ENCODE peak calls at places on chromosomes 5 and 9, in nine cellular contexts. One of them, this sample, is unnamed.

GRCh38 chr5:140321796-140322195 is 18.9 kb upstream of the PFDN1 start:
- DNase-seq in HS-27A: no peak
- DNase-seq in HCT116: no peak
- DNase-seq in T-helper 22 cell: no peak
- DNase-seq in NCI-H2107: no peak
- DNase-seq in NCI-H460: no peak
- DNase-seq in RPMI7951: no peak
- DNase-seq in kidney: no peak
- DNase-seq in lung: peak
- DNase-seq in this sample: no peak

GRCh38 chr5:10585120-10585915 is 21.4 kb downstream of the ANKRD33B start:
- DNase-seq in HCT116: no peak
- DNase-seq in RPMI7951: no peak
- DNase-seq in kidney: no peak
- DNase-seq in HS-27A: no peak
- DNase-seq in T-helper 22 cell: no peak
- DNase-seq in NCI-H460: no peak
- DNase-seq in lung: no peak
- DNase-seq in NCI-H2107: no peak
- DNase-seq in this sample: no peak

GRCh38 chr5:122779451-122779850 is 4.6 kb downstream of the SNX2 start:
- DNase-seq in T-helper 22 cell: no peak
- DNase-seq in kidney: no peak
- DNase-seq in HS-27A: no peak
- DNase-seq in NCI-H460: no peak
- DNase-seq in NCI-H2107: no peak
- DNase-seq in RPMI7951: no peak
- DNase-seq in lung: no peak
- DNase-seq in HCT116: no peak
- DNase-seq in this sample: no peak

GRCh38 chr9:86859966-86860365 is 87.3 kb downstream of the GAS1 start:
- DNase-seq in RPMI7951: no peak
- DNase-seq in T-helper 22 cell: no peak
- DNase-seq in lung: no peak
- DNase-seq in NCI-H460: no peak
- DNase-seq in NCI-H2107: no peak
- DNase-seq in HCT116: no peak
- DNase-seq in kidney: no peak
- DNase-seq in HS-27A: no peak
- DNase-seq in this sample: no peak

GRCh38 chr5:1017691-1018455 is 9.3 kb downstream of the NKD2 start:
- DNase-seq in NCI-H2107: no peak
- DNase-seq in RPMI7951: no peak
- DNase-seq in NCI-H460: no peak
- DNase-seq in HCT116: no peak
- DNase-seq in lung: no peak
- DNase-seq in HS-27A: no peak
- DNase-seq in kidney: peak
- DNase-seq in T-helper 22 cell: no peak
- DNase-seq in this sample: no peak

GRCh38 chr5:17912794-17913193 is 278.5 kb downstream of the TAF11L14 start:
- DNase-seq in HS-27A: no peak
- DNase-seq in RPMI7951: no peak
- DNase-seq in HCT116: no peak
- DNase-seq in T-helper 22 cell: no peak
- DNase-seq in NCI-H460: no peak
- DNase-seq in lung: no peak
- DNase-seq in kidney: no peak
- DNase-seq in NCI-H2107: no peak
- DNase-seq in this sample: no peak

GRCh38 chr5:63125392-63125791 is 546.8 kb downstream of the LRRC70 start:
- DNase-seq in RPMI7951: no peak
- DNase-seq in lung: no peak
- DNase-seq in HCT116: no peak
- DNase-seq in HS-27A: no peak
- DNase-seq in kidney: no peak
- DNase-seq in T-helper 22 cell: no peak
- DNase-seq in NCI-H2107: no peak
- DNase-seq in NCI-H460: no peak
- DNase-seq in this sample: no peak

GRCh38 chr5:67291066-67291465 is 94.5 kb upstream of the CD180 start:
- DNase-seq in lung: no peak
- DNase-seq in NCI-H2107: no peak
- DNase-seq in NCI-H460: no peak
- DNase-seq in HS-27A: no peak
- DNase-seq in kidney: no peak
- DNase-seq in RPMI7951: no peak
- DNase-seq in T-helper 22 cell: no peak
- DNase-seq in HCT116: no peak
- DNase-seq in this sample: no peak

GRCh38 chr5:179549973-179550510 is 312 bp upstream of the RUFY1 start:
- DNase-seq in NCI-H460: no peak
- DNase-seq in lung: no peak
- DNase-seq in kidney: no peak
- DNase-seq in T-helper 22 cell: no peak
- DNase-seq in RPMI7951: no peak
- DNase-seq in HS-27A: no peak
- DNase-seq in NCI-H2107: no peak
- DNase-seq in HCT116: no peak
- DNase-seq in this sample: no peak

GRCh38 chr9:90034071-90034470 is 429.3 kb downstream of the GADD45G start:
- DNase-seq in T-helper 22 cell: no peak
- DNase-seq in NCI-H2107: no peak
- DNase-seq in HS-27A: no peak
- DNase-seq in RPMI7951: no peak
- DNase-seq in HCT116: no peak
- DNase-seq in NCI-H460: no peak
- DNase-seq in kidney: no peak
- DNase-seq in lung: no peak
- DNase-seq in this sample: no peak

GRCh38 chr9:109453210-109453842 is 44.8 kb downstream of the PTPN3 start:
- DNase-seq in T-helper 22 cell: no peak
- DNase-seq in HS-27A: no peak
- DNase-seq in kidney: no peak
- DNase-seq in RPMI7951: peak
- DNase-seq in HCT116: no peak
- DNase-seq in NCI-H2107: no peak
- DNase-seq in lung: no peak
- DNase-seq in NCI-H460: peak
- DNase-seq in this sample: peak

GRCh38 chr9:33151007-33151557 is 16.1 kb downstream of the B4GALT1 start:
- DNase-seq in lung: no peak
- DNase-seq in NCI-H460: no peak
- DNase-seq in T-helper 22 cell: no peak
- DNase-seq in RPMI7951: peak
- DNase-seq in NCI-H2107: no peak
- DNase-seq in kidney: no peak
- DNase-seq in HCT116: no peak
- DNase-seq in HS-27A: peak
- DNase-seq in this sample: peak

GRCh38 chr9:76846307-76846706 is 59.6 kb downstream of the PRUNE2 start:
- DNase-seq in NCI-H460: no peak
- DNase-seq in HS-27A: no peak
- DNase-seq in NCI-H2107: no peak
- DNase-seq in RPMI7951: no peak
- DNase-seq in T-helper 22 cell: no peak
- DNase-seq in lung: no peak
- DNase-seq in HCT116: no peak
- DNase-seq in kidney: no peak
- DNase-seq in this sample: no peak

GRCh38 chr5:67395790-67396418 is 199.3 kb upstream of the CD180 start:
- DNase-seq in lung: no peak
- DNase-seq in T-helper 22 cell: no peak
- DNase-seq in NCI-H460: no peak
- DNase-seq in HCT116: no peak
- DNase-seq in kidney: no peak
- DNase-seq in NCI-H2107: no peak
- DNase-seq in HS-27A: no peak
- DNase-seq in RPMI7951: peak
- DNase-seq in this sample: no peak

GRCh38 chr9:15246688-15247087 is 60.3 kb downstream of the TTC39B start:
- DNase-seq in HS-27A: no peak
- DNase-seq in RPMI7951: no peak
- DNase-seq in kidney: no peak
- DNase-seq in HCT116: peak
- DNase-seq in NCI-H460: no peak
- DNase-seq in T-helper 22 cell: no peak
- DNase-seq in lung: no peak
- DNase-seq in NCI-H2107: no peak
- DNase-seq in this sample: no peak

GRCh38 chr5:149834246-149834855 is 104.2 kb downstream of the PPARGC1B start:
- DNase-seq in RPMI7951: peak
- DNase-seq in T-helper 22 cell: no peak
- DNase-seq in HS-27A: no peak
- DNase-seq in lung: peak
- DNase-seq in kidney: no peak
- DNase-seq in NCI-H2107: peak
- DNase-seq in HCT116: peak
- DNase-seq in NCI-H460: peak
- DNase-seq in this sample: peak

GRCh38 chr9:2242778-2243395 is 227.7 kb downstream of the SMARCA2 start:
- DNase-seq in HS-27A: no peak
- DNase-seq in HCT116: no peak
- DNase-seq in NCI-H2107: no peak
- DNase-seq in T-helper 22 cell: no peak
- DNase-seq in lung: no peak
- DNase-seq in NCI-H460: no peak
- DNase-seq in kidney: no peak
- DNase-seq in RPMI7951: no peak
- DNase-seq in this sample: no peak

GRCh38 chr5:74432240-74432639 is 208.3 kb downstream of the ENC1 start:
- DNase-seq in HCT116: no peak
- DNase-seq in T-helper 22 cell: no peak
- DNase-seq in RPMI7951: no peak
- DNase-seq in lung: no peak
- DNase-seq in NCI-H460: no peak
- DNase-seq in kidney: no peak
- DNase-seq in HS-27A: no peak
- DNase-seq in NCI-H2107: no peak
- DNase-seq in this sample: no peak

GRCh38 chr9:79663299-79663698 is 91.5 kb downstream of the TLE4 start:
- DNase-seq in RPMI7951: no peak
- DNase-seq in NCI-H2107: no peak
- DNase-seq in HS-27A: no peak
- DNase-seq in NCI-H460: no peak
- DNase-seq in lung: no peak
- DNase-seq in HCT116: no peak
- DNase-seq in kidney: no peak
- DNase-seq in T-helper 22 cell: no peak
- DNase-seq in this sample: no peak

GRCh38 chr5:1796371-1797108 is 3.1 kb downstream of the MRPL36 start:
- DNase-seq in NCI-H2107: no peak
- DNase-seq in HS-27A: no peak
- DNase-seq in NCI-H460: no peak
- DNase-seq in lung: no peak
- DNase-seq in RPMI7951: no peak
- DNase-seq in HCT116: no peak
- DNase-seq in kidney: no peak
- DNase-seq in T-helper 22 cell: no peak
- DNase-seq in this sample: no peak

GRCh38 chr5:135602882-135603721 is 24.3 kb upstream of the CXCL14 start:
- DNase-seq in HS-27A: no peak
- DNase-seq in T-helper 22 cell: no peak
- DNase-seq in lung: no peak
- DNase-seq in NCI-H2107: no peak
- DNase-seq in RPMI7951: no peak
- DNase-seq in kidney: no peak
- DNase-seq in HCT116: no peak
- DNase-seq in NCI-H460: no peak
- DNase-seq in this sample: no peak

GRCh38 chr9:98811051-98811650 is 3.7 kb downstream of the GALNT12 start:
- DNase-seq in lung: no peak
- DNase-seq in RPMI7951: peak
- DNase-seq in NCI-H2107: no peak
- DNase-seq in NCI-H460: no peak
- DNase-seq in kidney: no peak
- DNase-seq in HCT116: no peak
- DNase-seq in T-helper 22 cell: no peak
- DNase-seq in HS-27A: peak
- DNase-seq in this sample: peak

GRCh38 chr9:97889941-97890557 is 32.3 kb downstream of the TRMO start:
- DNase-seq in lung: no peak
- DNase-seq in NCI-H2107: no peak
- DNase-seq in kidney: peak
- DNase-seq in HS-27A: no peak
- DNase-seq in HCT116: no peak
- DNase-seq in RPMI7951: peak
- DNase-seq in T-helper 22 cell: peak
- DNase-seq in NCI-H460: peak
- DNase-seq in this sample: no peak

GRCh38 chr9:134932656-134933055 is 14.9 kb upstream of the FCN1 start:
- DNase-seq in lung: no peak
- DNase-seq in NCI-H2107: no peak
- DNase-seq in HS-27A: no peak
- DNase-seq in T-helper 22 cell: no peak
- DNase-seq in HCT116: no peak
- DNase-seq in kidney: no peak
- DNase-seq in RPMI7951: no peak
- DNase-seq in NCI-H460: no peak
- DNase-seq in this sample: no peak

GRCh38 chr9:134968011-134968822 is 50.5 kb upstream of the FCN1 start:
- DNase-seq in RPMI7951: peak
- DNase-seq in lung: no peak
- DNase-seq in NCI-H2107: no peak
- DNase-seq in T-helper 22 cell: no peak
- DNase-seq in NCI-H460: no peak
- DNase-seq in HS-27A: no peak
- DNase-seq in kidney: peak
- DNase-seq in HCT116: no peak
- DNase-seq in this sample: no peak

GRCh38 chr9:131624636-131625241 is 79.4 kb downstream of the PRRT1B start:
- DNase-seq in lung: no peak
- DNase-seq in HCT116: no peak
- DNase-seq in NCI-H460: no peak
- DNase-seq in HS-27A: no peak
- DNase-seq in RPMI7951: peak
- DNase-seq in T-helper 22 cell: no peak
- DNase-seq in kidney: peak
- DNase-seq in NCI-H2107: no peak
- DNase-seq in this sample: no peak

GRCh38 chr9:125680442-125680841 is 26.6 kb downstream of the MAPKAP1 start:
- DNase-seq in HCT116: no peak
- DNase-seq in lung: no peak
- DNase-seq in NCI-H2107: no peak
- DNase-seq in HS-27A: no peak
- DNase-seq in NCI-H460: no peak
- DNase-seq in RPMI7951: no peak
- DNase-seq in T-helper 22 cell: no peak
- DNase-seq in kidney: no peak
- DNase-seq in this sample: no peak

GRCh38 chr5:72938206-72938605 is 17.6 kb upstream of the FCHO2 start:
- DNase-seq in NCI-H2107: no peak
- DNase-seq in kidney: no peak
- DNase-seq in NCI-H460: no peak
- DNase-seq in T-helper 22 cell: no peak
- DNase-seq in HCT116: no peak
- DNase-seq in HS-27A: no peak
- DNase-seq in RPMI7951: no peak
- DNase-seq in lung: no peak
- DNase-seq in this sample: no peak

GRCh38 chr9:137235424-137236237 is 4.9 kb downstream of the SLC34A3 start:
- DNase-seq in lung: no peak
- DNase-seq in kidney: no peak
- DNase-seq in T-helper 22 cell: no peak
- DNase-seq in NCI-H2107: no peak
- DNase-seq in HS-27A: no peak
- DNase-seq in RPMI7951: no peak
- DNase-seq in NCI-H460: no peak
- DNase-seq in HCT116: no peak
- DNase-seq in this sample: no peak

GRCh38 chr5:123810253-123810652 is 298.3 kb downstream of the CSNK1G3 start:
- DNase-seq in T-helper 22 cell: no peak
- DNase-seq in HCT116: no peak
- DNase-seq in NCI-H2107: no peak
- DNase-seq in lung: no peak
- DNase-seq in RPMI7951: no peak
- DNase-seq in kidney: no peak
- DNase-seq in HS-27A: no peak
- DNase-seq in NCI-H460: no peak
- DNase-seq in this sample: no peak

GRCh38 chr5:120771181-120771580 is 307.1 kb downstream of the PRR16 start:
- DNase-seq in NCI-H2107: no peak
- DNase-seq in kidney: no peak
- DNase-seq in lung: no peak
- DNase-seq in NCI-H460: no peak
- DNase-seq in HCT116: no peak
- DNase-seq in T-helper 22 cell: no peak
- DNase-seq in RPMI7951: no peak
- DNase-seq in HS-27A: no peak
- DNase-seq in this sample: no peak